ENCODE peak calls at places on chromosomes 3 and 15, in five cellular contexts. P, W, E, D and K are unnamed samples.

GRCh38 chr15:85488997-85489396 is 108.6 kb downstream of the AKAP13 start:
- DNase-seq in P (no peak), W (no peak), E (no peak), D (no peak), K (no peak)

GRCh38 chr3:107981471-107982111 is 109.2 kb downstream of the CD47 start:
- DNase-seq in P (peak), W (peak), E (peak), D (no peak), K (no peak)

GRCh38 chr3:77407454-77407853 is 367.6 kb downstream of the ROBO2 start:
- DNase-seq in P (no peak), W (no peak), E (no peak), D (no peak), K (no peak)

GRCh38 chr3:89577517-89578252 is 470.3 kb downstream of the EPHA3 start:
- DNase-seq in P (no peak), W (no peak), E (no peak), D (no peak), K (no peak)

GRCh38 chr3:193040836-193041672 is 123.4 kb upstream of the MB21D2 start:
- DNase-seq in P (no peak), W (no peak), E (peak), D (peak), K (peak)

GRCh38 chr3:184523825-184524615 is 37.6 kb upstream of the EPHB3 start:
- DNase-seq in P (no peak), W (no peak), E (peak), D (no peak), K (no peak)

GRCh38 chr3:32495085-32495484 is 7.6 kb downstream of the CMTM6 start:
- DNase-seq in P (no peak), W (no peak), E (no peak), D (no peak), K (no peak)

GRCh38 chr3:133868758-133869429 is 26.8 kb downstream of the RAB6B start:
- DNase-seq in P (no peak), W (no peak), E (no peak), D (no peak), K (no peak)

GRCh38 chr3:124837730-124838186 is 49.4 kb downstream of the ITGB5 start:
- DNase-seq in P (no peak), W (peak), E (peak), D (no peak), K (no peak)

GRCh38 chr3:134466366-134466765 is 19.4 kb downstream of the ANAPC13 start:
- DNase-seq in P (no peak), W (no peak), E (no peak), D (no peak), K (no peak)

GRCh38 chr15:63473007-63473748 is 31.2 kb upstream of the USP3 start:
- DNase-seq in P (no peak), W (no peak), E (no peak), D (no peak), K (peak)

GRCh38 chr3:169623971-169624370 is 39.5 kb downstream of the MECOM start:
- DNase-seq in P (no peak), W (no peak), E (no peak), D (no peak), K (no peak)

GRCh38 chr3:195438371-195438770 is 4.4 kb downstream of the ACAP2 start:
- DNase-seq in P (no peak), W (no peak), E (peak), D (no peak), K (no peak)

GRCh38 chr3:161600185-161600584 is 103.6 kb downstream of the OTOL1 start:
- DNase-seq in P (peak), W (no peak), E (peak), D (no peak), K (no peak)

GRCh38 chr3:194306109-194306686 is 44.9 kb downstream of the CPN2 start:
- DNase-seq in P (no peak), W (no peak), E (no peak), D (peak), K (peak)

GRCh38 chr15:31171731-31172130 is 70.2 kb upstream of the TRPM1 start:
- DNase-seq in P (no peak), W (no peak), E (no peak), D (no peak), K (no peak)

GRCh38 chr15:51888593-51889195 is 59.2 kb downstream of the TMOD3 start:
- DNase-seq in P (no peak), W (no peak), E (peak), D (peak), K (peak)

GRCh38 chr15:46442901-46443590 is 808.2 kb downstream of the SQOR start:
- DNase-seq in P (no peak), W (no peak), E (no peak), D (no peak), K (no peak)

GRCh38 chr3:99023590-99024192 is 122.2 kb upstream of the DCBLD2 start:
- DNase-seq in P (no peak), W (no peak), E (peak), D (peak), K (peak)

GRCh38 chr3:146067048-146067447 is 93.9 kb downstream of the PLOD2 start:
- DNase-seq in P (no peak), W (no peak), E (no peak), D (no peak), K (no peak)

GRCh38 chr3:40920041-40920440 is 279.3 kb upstream of the CTNNB1 start:
- DNase-seq in P (no peak), W (no peak), E (no peak), D (no peak), K (peak)

GRCh38 chr15:29805043-29805707 is 17.1 kb downstream of the TJP1 start:
- DNase-seq in P (no peak), W (no peak), E (peak), D (no peak), K (no peak)

GRCh38 chr15:40388941-40389823 is 6.7 kb downstream of the KNSTRN start:
- DNase-seq in P (peak), W (no peak), E (no peak), D (no peak), K (no peak)

GRCh38 chr3:179503640-179504039 is 52.4 kb upstream of the GNB4 start:
- DNase-seq in P (no peak), W (no peak), E (no peak), D (no peak), K (no peak)

GRCh38 chr3:116947809-116948208 is 238.2 kb downstream of the TUSC7 start:
- DNase-seq in P (no peak), W (no peak), E (no peak), D (peak), K (peak)

GRCh38 chr15:50736823-50737222 is 28.7 kb downstream of the SPPL2A start:
- DNase-seq in P (no peak), W (no peak), E (no peak), D (no peak), K (no peak)

GRCh38 chr3:45165497-45166282 is 19.5 kb upstream of the CDCP1 start:
- DNase-seq in P (no peak), W (no peak), E (no peak), D (no peak), K (no peak)

GRCh38 chr15:76267077-76267476 is 44.2 kb downstream of the ETFA start:
- DNase-seq in P (no peak), W (no peak), E (no peak), D (no peak), K (no peak)

GRCh38 chr3:79317551-79318518 is 450.0 kb downstream of the ROBO1 start:
- DNase-seq in P (no peak), W (no peak), E (no peak), D (no peak), K (no peak)

GRCh38 chr3:43699864-43700263 is 9.1 kb downstream of the ABHD5 start:
- DNase-seq in P (no peak), W (no peak), E (no peak), D (peak), K (peak)

GRCh38 chr3:195044411-195044810 is 226.5 kb downstream of the XXYLT1 start:
- DNase-seq in P (peak), W (no peak), E (no peak), D (no peak), K (no peak)

GRCh38 chr3:172513488-172513887 is 9.7 kb downstream of the TNFSF10 start:
- DNase-seq in P (no peak), W (no peak), E (no peak), D (no peak), K (no peak)

GRCh38 chr3:172516318-172517214 is 6.7 kb downstream of the TNFSF10 start:
- DNase-seq in P (peak), W (peak), E (peak), D (no peak), K (peak)

GRCh38 chr3:172514678-172515077 is 8.6 kb downstream of the TNFSF10 start:
- DNase-seq in P (no peak), W (no peak), E (no peak), D (no peak), K (no peak)

GRCh38 chr3:172517859-172518466 is 5.3 kb downstream of the TNFSF10 start:
- DNase-seq in P (no peak), W (no peak), E (no peak), D (no peak), K (no peak)

DNA sequence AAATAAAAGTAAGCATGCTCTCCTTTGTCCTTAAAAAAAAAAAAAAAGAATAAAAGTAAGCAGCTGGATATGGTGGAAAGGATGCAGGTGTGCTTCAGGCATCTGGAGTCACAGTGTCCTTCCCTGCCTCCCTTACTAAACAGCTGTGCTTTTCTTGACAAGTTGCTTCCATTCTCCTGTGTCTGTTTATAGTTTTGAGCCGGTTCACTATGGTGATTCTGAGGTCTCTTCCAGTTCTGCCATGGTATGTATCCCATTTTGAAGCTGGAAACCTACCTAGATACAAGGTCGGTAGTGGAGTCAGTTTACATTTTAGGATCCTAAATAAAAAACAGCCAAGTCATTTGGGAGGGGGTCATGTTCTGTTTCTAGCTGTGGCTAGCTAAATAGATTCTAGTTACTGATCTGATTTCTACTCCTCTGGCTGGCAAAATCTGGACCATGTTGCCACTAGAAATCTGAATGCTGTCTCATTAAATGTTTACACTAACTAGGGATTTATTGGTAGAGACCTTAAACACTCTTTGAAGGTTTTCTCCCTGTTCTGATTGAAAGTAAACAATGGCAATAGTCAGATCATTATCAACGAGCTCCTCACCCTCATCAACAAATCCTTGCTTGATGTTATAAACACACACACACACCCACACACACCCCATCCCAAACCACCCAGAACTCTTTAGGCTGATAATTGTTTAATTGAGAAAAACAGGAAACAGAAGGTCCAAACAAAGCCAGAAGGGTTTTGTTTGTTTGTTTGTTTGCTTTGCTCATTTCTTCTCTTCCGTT is 7.9 kb downstream of the TNFSF10 start:
- DNase-seq in P (no peak), W (no peak), E (no peak), D (no peak), K (no peak)
- H3K4me3 ChIP-seq in P (no peak), W (no peak), E (no peak), D (no peak), K (no peak)

DNA sequence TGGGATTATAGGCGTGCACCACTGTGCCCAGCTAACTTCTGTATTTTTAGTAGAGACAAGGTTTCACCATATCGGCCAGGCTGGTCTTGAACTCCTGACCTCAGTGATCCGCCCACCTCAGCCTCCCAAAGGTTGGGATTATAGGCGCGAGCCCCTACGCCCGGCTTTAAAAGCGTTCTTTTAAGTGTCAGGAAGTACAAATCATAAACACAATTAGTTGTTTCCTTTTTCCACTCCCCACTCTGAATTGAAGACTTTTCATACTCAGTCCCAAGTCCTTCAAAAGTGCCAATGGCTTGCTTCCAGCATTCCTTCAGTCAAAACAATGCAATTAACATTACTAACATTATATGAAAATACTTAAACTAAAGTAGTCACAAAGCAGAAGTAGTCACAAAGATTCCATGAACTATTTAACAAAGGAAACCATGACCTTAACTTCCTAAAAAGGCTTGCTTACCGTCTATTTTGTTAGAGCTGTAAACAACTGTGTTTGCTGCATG is 8.1 kb downstream of the WDR82 start:
- DNase-seq in P (no peak), W (no peak), E (no peak), D (no peak), K (no peak)
- H3K4me3 ChIP-seq in P (no peak), W (no peak), E (no peak), D (no peak), K (no peak)

DNA sequence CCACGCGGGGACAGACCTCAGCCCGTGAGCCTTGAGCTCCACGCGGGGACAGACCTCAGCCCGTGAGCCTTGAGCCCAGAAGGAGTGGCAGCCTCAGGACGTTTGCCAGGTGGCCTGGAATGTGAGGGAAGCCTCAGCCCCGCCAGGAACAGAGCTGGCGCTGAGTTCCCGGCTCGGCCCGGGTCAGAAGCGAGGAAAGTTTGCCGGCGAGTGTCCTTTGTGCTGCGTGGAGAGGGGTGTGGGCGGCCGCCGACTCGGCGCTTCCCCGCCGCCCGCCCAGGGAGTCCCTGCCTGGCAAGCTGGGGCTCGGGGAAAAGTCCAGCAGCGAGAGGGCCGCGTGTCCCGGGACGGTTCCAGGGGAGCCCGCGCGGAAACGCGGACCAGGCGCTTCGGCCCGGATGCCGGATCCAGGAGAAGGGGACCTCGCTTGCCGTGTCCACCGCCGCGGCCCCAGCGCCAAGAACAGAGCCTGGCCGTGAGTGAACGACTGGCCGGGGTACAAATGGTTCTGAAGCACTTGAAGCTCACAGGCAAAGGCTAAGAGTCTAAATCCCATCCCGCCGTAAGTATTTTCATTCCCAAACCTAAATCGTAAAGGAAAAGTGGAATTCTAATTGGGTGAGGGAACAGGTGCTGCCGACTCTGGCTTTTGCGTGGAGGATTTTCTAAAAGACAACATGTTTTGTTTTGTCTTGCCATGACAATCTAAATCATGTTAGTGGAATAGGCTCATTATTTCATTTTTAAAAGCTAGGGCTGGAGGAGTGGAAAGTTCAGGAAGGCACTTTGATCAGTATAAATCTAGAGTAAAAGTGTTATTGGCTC is 1.7 kb downstream of the LRRN1 start:
- DNase-seq in P (peak), W (peak), E (peak), D (no peak), K (no peak)
- H3K4me3 ChIP-seq in P (peak), W (peak), E (peak), D (peak), K (no peak)

GRCh38 chr3:186587183-186587582 is 16.7 kb downstream of the DNAJB11 start:
- DNase-seq in P (no peak), W (no peak), E (no peak), D (no peak), K (no peak)

GRCh38 chr3:186589856-186590579 is 19.5 kb downstream of the DNAJB11 start:
- DNase-seq in P (peak), W (no peak), E (no peak), D (no peak), K (no peak)

GRCh38 chr3:186590580-186591296 is 20.2 kb downstream of the DNAJB11 start:
- DNase-seq in P (no peak), W (no peak), E (no peak), D (no peak), K (no peak)

GRCh38 chr3:186589115-186589514 is 18.6 kb downstream of the DNAJB11 start:
- DNase-seq in P (no peak), W (no peak), E (no peak), D (peak), K (no peak)

DNA sequence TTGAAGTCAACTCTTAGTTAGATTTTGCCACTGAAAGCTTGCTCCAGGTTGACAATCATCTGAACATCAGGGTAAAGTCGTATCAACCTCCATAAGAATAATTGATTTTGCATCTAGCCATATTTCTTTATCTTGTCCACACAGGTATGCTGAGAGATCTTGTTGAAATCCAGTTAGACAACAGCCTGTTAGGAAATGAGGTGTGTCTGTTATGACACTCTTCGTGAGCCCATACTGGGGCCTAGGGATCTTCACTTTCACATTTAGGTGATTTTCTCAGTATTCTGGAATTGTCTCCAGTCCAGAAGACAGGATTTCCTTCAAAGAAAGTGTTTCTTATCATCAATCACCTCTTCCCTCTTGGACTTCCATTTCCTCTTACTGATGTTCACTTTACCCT is 18.1 kb downstream of the DNAJB11 start:
- DNase-seq in P (no peak), W (no peak), E (no peak), D (no peak), K (no peak)
- H3K4me3 ChIP-seq in P (no peak), W (no peak), E (no peak), D (no peak), K (no peak)

GRCh38 chr3:115822572-115822971 is 199.3 kb downstream of the GAP43 start:
- DNase-seq in P (no peak), W (no peak), E (no peak), D (no peak), K (no peak)
- H3K4me3 ChIP-seq in P (no peak), W (no peak), E (no peak), D (no peak), K (no peak)

GRCh38 chr15:62253294-62253693 is 88.2 kb upstream of the C2CD4B start:
- DNase-seq in P (no peak), W (no peak), E (no peak), D (no peak), K (no peak)

GRCh38 chr15:62257991-62258390 is 92.9 kb upstream of the C2CD4B start:
- DNase-seq in P (no peak), W (no peak), E (no peak), D (no peak), K (no peak)

GRCh38 chr15:62250978-62251377 is 85.9 kb upstream of the C2CD4B start:
- DNase-seq in P (no peak), W (no peak), E (no peak), D (no peak), K (no peak)

GRCh38 chr15:62250176-62250575 is 85.1 kb upstream of the C2CD4B start:
- DNase-seq in P (no peak), W (no peak), E (no peak), D (no peak), K (no peak)

GRCh38 chr15:62254137-62254934 is 89.3 kb upstream of the C2CD4B start:
- DNase-seq in P (peak), W (peak), E (peak), D (peak), K (peak)
- H3K4me3 ChIP-seq in P (no peak), W (no peak), E (no peak), D (no peak), K (no peak)